ENCODE peak calls at places on chromosome 9, in ten cellular contexts. H is H1, D is stomach, X is prostate gland, A is HCT116, Z is suprapubic skin, F is upper lobe of left lung, J is breast epithelium, W is transverse colon, N is HepG2. V is an unnamed sample.

GRCh38 chr9:21883642-21884041 is 81.2 kb downstream of the MTAP start:
- DNase-seq in H (no peak), D (no peak), X (no peak), A (peak), Z (no peak), F (no peak), J (no peak), W (no peak), N (no peak), V (no peak)

GRCh38 chr9:114799441-114799840 is 6.4 kb downstream of the TNFSF15 start:
- DNase-seq in H (peak), D (no peak), X (no peak), A (no peak), Z (no peak), F (no peak), J (no peak), W (no peak), N (peak), V (no peak)

GRCh38 chr9:89919171-89919681 is 314.4 kb downstream of the GADD45G start:
- DNase-seq in H (peak), D (peak), X (no peak), A (peak), Z (no peak), F (peak), J (no peak), W (peak), N (peak), V (peak)

GRCh38 chr9:34010979-34011378 is 37.7 kb downstream of the UBAP2 start:
- DNase-seq in H (no peak), D (no peak), X (no peak), A (peak), Z (no peak), F (no peak), J (no peak), W (no peak), N (peak), V (no peak)

GRCh38 chr9:131500939-131501541 is 1.7 kb upstream of the POMT1 start:
- DNase-seq in H (no peak), D (no peak), X (no peak), A (no peak), Z (no peak), F (no peak), J (no peak), W (no peak), N (no peak), V (no peak)

GRCh38 chr9:24464321-24464951 is 81.3 kb downstream of the IZUMO3 start:
- DNase-seq in H (peak), D (no peak), X (no peak), A (no peak), Z (no peak), F (no peak), J (no peak), W (no peak), N (no peak), V (no peak)

GRCh38 chr9:125461501-125462190 is 200.0 kb downstream of the GAPVD1 start:
- DNase-seq in H (no peak), D (no peak), X (no peak), A (no peak), Z (no peak), F (no peak), J (no peak), W (no peak), N (no peak), V (no peak)

GRCh38 chr9:127884427-127884911 is 7.0 kb upstream of the AK1 start:
- DNase-seq in H (no peak), D (peak), X (no peak), A (no peak), Z (no peak), F (no peak), J (no peak), W (no peak), N (no peak), V (no peak)

GRCh38 chr9:131709741-131710499 is 30.0 kb downstream of the RAPGEF1 start:
- DNase-seq in H (no peak), D (no peak), X (no peak), A (no peak), Z (no peak), F (no peak), J (no peak), W (no peak), N (no peak), V (no peak)

GRCh38 chr9:21754741-21755140 is 47.7 kb upstream of the MTAP start:
- DNase-seq in H (no peak), D (no peak), X (no peak), A (no peak), Z (no peak), F (no peak), J (no peak), W (no peak), N (no peak), V (no peak)

GRCh38 chr9:68507098-68507795 is 33.4 kb downstream of the TMEM252 start:
- DNase-seq in H (no peak), D (no peak), X (no peak), A (peak), Z (no peak), F (no peak), J (no peak), W (no peak), N (no peak), V (no peak)

GRCh38 chr9:82247318-82247717 is 258.7 kb downstream of the SPATA31D1 start:
- DNase-seq in H (no peak), D (no peak), X (no peak), A (no peak), Z (no peak), F (peak), J (no peak), W (no peak), N (no peak), V (no peak)

GRCh38 chr9:94656190-94656589 is 16.9 kb upstream of the FBP1 start:
- DNase-seq in H (no peak), D (no peak), X (no peak), A (no peak), Z (no peak), F (peak), J (no peak), W (peak), N (no peak), V (peak)

GRCh38 chr9:114343471-114344187 is 14.0 kb downstream of the ORM2 start:
- DNase-seq in H (no peak), D (no peak), X (no peak), A (no peak), Z (no peak), F (no peak), J (no peak), W (no peak), N (no peak), V (no peak)

GRCh38 chr9:107513464-107514092 is 24.0 kb upstream of the KLF4 start:
- DNase-seq in H (no peak), D (no peak), X (no peak), A (no peak), Z (no peak), F (no peak), J (no peak), W (no peak), N (no peak), V (no peak)

GRCh38 chr9:78609471-78609870 is 312.5 kb downstream of the PSAT1 start:
- DNase-seq in H (no peak), D (no peak), X (no peak), A (no peak), Z (no peak), F (no peak), J (no peak), W (no peak), N (no peak), V (no peak)

GRCh38 chr9:127878001-127878651 is 651 bp upstream of the AK1 start:
- DNase-seq in H (no peak), D (no peak), X (no peak), A (no peak), Z (peak), F (no peak), J (no peak), W (no peak), N (no peak), V (no peak)

GRCh38 chr9:123353041-123353440 is 3.0 kb upstream of the CRB2 start:
- DNase-seq in H (no peak), D (peak), X (no peak), A (no peak), Z (no peak), F (no peak), J (no peak), W (no peak), N (no peak), V (no peak)

GRCh38 chr9:37324261-37324683 is 98.2 kb upstream of the GRHPR start:
- DNase-seq in H (no peak), D (no peak), X (no peak), A (no peak), Z (no peak), F (no peak), J (no peak), W (no peak), N (no peak), V (no peak)

GRCh38 chr9:11414241-11414640 is 801.4 kb upstream of the PTPRD start:
- DNase-seq in H (no peak), D (no peak), X (no peak), A (no peak), Z (no peak), F (no peak), J (no peak), W (no peak), N (no peak), V (no peak)

GRCh38 chr9:35570709-35571108 is 34.4 kb upstream of the TESK1 start:
- DNase-seq in H (no peak), D (no peak), X (no peak), A (no peak), Z (no peak), F (no peak), J (no peak), W (no peak), N (no peak), V (no peak)

GRCh38 chr9:131038256-131039128 is 29.5 kb downstream of the LAMC3 start:
- DNase-seq in H (no peak), D (no peak), X (no peak), A (no peak), Z (no peak), F (no peak), J (no peak), W (no peak), N (no peak), V (no peak)

GRCh38 chr9:28073278-28073677 is 500.0 kb upstream of the C9orf72 start:
- DNase-seq in H (peak), D (peak), X (no peak), A (peak), Z (no peak), F (no peak), J (no peak), W (no peak), N (peak), V (no peak)

GRCh38 chr9:2816476-2817141 is 27.3 kb downstream of the PUM3 start:
- DNase-seq in H (no peak), D (no peak), X (no peak), A (no peak), Z (no peak), F (peak), J (peak), W (no peak), N (no peak), V (no peak)

GRCh38 chr9:91395553-91396470 is 27.8 kb downstream of the NFIL3 start:
- DNase-seq in H (no peak), D (no peak), X (no peak), A (no peak), Z (no peak), F (no peak), J (no peak), W (no peak), N (no peak), V (peak)

GRCh38 chr9:35617548-35617947 is 665 bp downstream of the CD72 start:
- DNase-seq in H (no peak), D (no peak), X (no peak), A (no peak), Z (peak), F (no peak), J (no peak), W (no peak), N (no peak), V (no peak)

GRCh38 chr9:118975736-118976135 is 393.5 kb downstream of the BRINP1 start:
- DNase-seq in H (no peak), D (no peak), X (no peak), A (no peak), Z (no peak), F (no peak), J (no peak), W (no peak), N (no peak), V (no peak)

GRCh38 chr9:37408933-37409710 is 13.4 kb upstream of the GRHPR start:
- DNase-seq in H (no peak), D (no peak), X (no peak), A (no peak), Z (no peak), F (no peak), J (no peak), W (peak), N (no peak), V (peak)

GRCh38 chr9:75866273-75866871 is 24.1 kb upstream of the PCSK5 start:
- DNase-seq in H (no peak), D (peak), X (peak), A (peak), Z (no peak), F (no peak), J (peak), W (peak), N (peak), V (no peak)

GRCh38 chr9:72149231-72149975 is at the start of gene GDA:
- DNase-seq in H (peak), D (peak), X (no peak), A (peak), Z (no peak), F (no peak), J (no peak), W (peak), N (no peak), V (peak)

GRCh38 chr9:130122465-130122864 is 49.7 kb upstream of the NCS1 start:
- DNase-seq in H (no peak), D (no peak), X (no peak), A (no peak), Z (no peak), F (no peak), J (no peak), W (no peak), N (no peak), V (no peak)

GRCh38 chr9:35436940-35437339 is 53.0 kb upstream of the RUSC2 start:
- DNase-seq in H (no peak), D (no peak), X (no peak), A (no peak), Z (no peak), F (no peak), J (no peak), W (no peak), N (no peak), V (no peak)

GRCh38 chr9:121299467-121300282 is 31.7 kb downstream of the GSN start:
- DNase-seq in H (no peak), D (peak), X (no peak), A (no peak), Z (peak), F (peak), J (peak), W (peak), N (no peak), V (peak)
- TF ChIP-seq POLR2AphosphoS5 in H (no peak), D (peak), X (no peak), A (peak), Z (no peak), F (peak), J (peak), W (peak), N (peak), V (no peak)

GRCh38 chr9:4155224-4156026 is 144.4 kb downstream of the GLIS3 start:
- DNase-seq in H (no peak), D (no peak), X (no peak), A (no peak), Z (no peak), F (no peak), J (no peak), W (no peak), N (no peak), V (no peak)
- TF ChIP-seq POLR2A in H (no peak), D (no peak), X (no peak), A (no peak), Z (no peak), F (no peak), J (no peak), W (no peak), N (no peak), V (no peak)

DNA sequence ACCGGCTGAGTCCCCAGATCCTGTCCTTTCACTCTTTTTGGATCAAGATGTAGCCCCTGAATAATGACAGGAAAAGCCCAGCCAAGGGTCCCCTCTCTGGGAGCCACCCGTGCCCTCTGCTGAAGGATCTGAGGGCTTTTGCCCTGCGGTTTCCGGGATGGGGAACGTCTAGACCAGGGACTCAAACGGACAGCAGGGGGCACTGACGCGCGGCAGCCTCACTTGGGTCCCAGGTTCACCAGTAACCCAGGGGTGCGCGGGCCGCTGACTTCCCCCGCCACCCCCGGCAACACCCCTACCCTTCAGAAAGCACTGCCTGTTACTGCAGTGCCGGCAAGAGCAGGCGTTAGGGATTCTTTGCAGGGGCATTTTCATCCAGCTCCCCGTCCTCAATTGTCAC is 98.7 kb upstream of the FCN2 start:
- DNase-seq in H (no peak), D (no peak), X (no peak), A (no peak), Z (no peak), F (no peak), J (no peak), W (no peak), N (no peak), V (no peak)
- TF ChIP-seq POLR2AphosphoS5 in H (no peak), D (no peak), X (no peak), A (no peak), Z (no peak), F (no peak), J (no peak), W (no peak), N (no peak), V (no peak)

GRCh38 chr9:137411670-137412380 is 11.1 kb downstream of the EXD3 start:
- DNase-seq in H (no peak), D (peak), X (peak), A (peak), Z (no peak), F (peak), J (peak), W (peak), N (no peak), V (peak)
- TF ChIP-seq POLR2A in H (no peak), D (no peak), X (no peak), A (no peak), Z (no peak), F (no peak), J (no peak), W (no peak), N (no peak), V (no peak)

GRCh38 chr9:6692891-6693361 is 47.4 kb upstream of the GLDC start:
- DNase-seq in H (no peak), D (no peak), X (no peak), A (no peak), Z (no peak), F (no peak), J (no peak), W (no peak), N (no peak), V (no peak)
- TF ChIP-seq POLR2AphosphoS5 in H (peak), D (no peak), X (no peak), A (no peak), Z (no peak), F (no peak), J (no peak), W (no peak), N (no peak), V (peak)

DNA sequence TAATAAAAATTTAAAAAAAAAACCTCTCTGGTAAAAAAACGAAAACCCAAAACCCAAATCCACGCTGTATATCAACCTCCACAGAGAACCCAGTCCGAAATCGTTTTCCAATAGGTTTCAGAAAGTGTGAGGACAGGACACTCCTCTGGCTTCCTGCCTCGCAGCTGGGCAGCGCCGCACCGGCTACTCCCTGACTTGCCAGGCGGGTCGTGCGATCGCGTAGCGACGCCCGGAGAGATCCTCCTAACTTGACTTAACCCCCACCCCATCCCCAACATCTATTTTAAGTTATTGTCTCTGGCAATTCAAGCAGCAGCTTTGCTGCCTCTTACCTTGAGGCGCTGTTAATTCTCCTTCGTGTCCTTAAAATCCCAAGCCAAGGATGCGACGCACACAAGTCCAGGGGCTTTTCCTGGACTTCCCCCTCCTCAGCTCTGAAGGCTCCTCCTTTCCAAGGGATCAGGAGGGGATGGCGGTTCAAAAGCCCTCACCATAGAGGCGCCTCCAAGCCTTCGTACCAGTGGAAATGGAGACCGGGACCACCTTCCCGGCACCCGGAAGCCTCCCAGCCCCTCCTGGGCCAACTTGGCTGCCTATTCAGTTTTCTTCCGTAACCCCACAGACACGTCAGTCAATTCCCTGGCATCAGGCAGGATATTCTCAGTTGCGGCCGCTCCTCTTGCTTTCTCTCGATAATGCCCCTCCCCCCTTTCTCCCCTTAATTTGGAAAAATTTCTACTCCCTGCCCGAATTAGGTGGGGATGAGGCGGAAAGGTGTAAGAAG is 1639.5 kb upstream of the C9orf72 start:
- DNase-seq in H (no peak), D (peak), X (no peak), A (no peak), Z (no peak), F (no peak), J (no peak), W (no peak), N (no peak), V (no peak)
- TF ChIP-seq POLR2A in H (no peak), D (no peak), X (no peak), A (no peak), Z (no peak), F (no peak), J (no peak), W (no peak), N (no peak), V (no peak)

DNA sequence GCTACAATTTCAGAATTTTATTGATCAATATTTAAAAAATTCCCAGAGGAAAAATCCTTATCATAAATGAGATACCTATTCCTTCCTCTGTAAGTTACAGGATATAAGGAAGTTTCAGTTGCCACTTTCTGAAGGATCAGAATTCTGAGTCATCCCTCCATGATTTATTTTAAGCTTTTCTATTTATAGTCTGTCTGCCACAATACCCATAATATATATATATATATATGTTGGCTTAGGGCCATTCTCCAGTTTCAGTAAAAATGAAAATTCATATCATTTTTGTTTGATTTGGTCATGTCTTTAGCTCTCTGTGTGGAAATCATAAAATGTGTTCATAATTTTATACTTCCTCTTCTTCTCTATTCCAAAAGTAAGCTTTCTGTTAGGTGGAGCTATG is 215.8 kb upstream of the CYLC2 start:
- DNase-seq in H (no peak), D (no peak), X (no peak), A (no peak), Z (no peak), F (no peak), J (no peak), W (no peak), N (no peak), V (no peak)
- TF ChIP-seq POLR2AphosphoS5 in H (no peak), D (no peak), X (no peak), A (no peak), Z (no peak), F (no peak), J (no peak), W (no peak), N (no peak), V (no peak)

GRCh38 chr9:96383165-96383939 is at the start of gene SLC35D2:
- DNase-seq in H (no peak), D (peak), X (peak), A (no peak), Z (peak), F (peak), J (no peak), W (peak), N (peak), V (peak)
- TF ChIP-seq POLR2A in H (no peak), D (no peak), X (no peak), A (no peak), Z (peak), F (no peak), J (no peak), W (peak), N (peak), V (no peak)